ENCODE peak calls at places on chromosome 3, in nine cellular contexts. R is astrocyte of the cerebellum; V is stimulated activated CD4-positive, alpha-beta T cell treated with anti-CD3 and anti-CD28 coated beads, Interleukin-1b, Interleukin-23, amount 100 ng/mL, for 1 hour; X is activated naive CD8-positive, alpha-beta T cell treated with anti-CD3 and anti-CD28 coated beads for 36 hours; K is GM13977; P is left kidney; A is NCI-H1092; H is DMS153; B is stimulated activated CD8-positive, alpha-beta memory T cell treated with anti-CD3 and anti-CD28 coated beads, Interleukin-7, amount 100 ng/mL, for 48 hours. O is an unnamed sample.

GRCh38 chr3:45199837-45200648 is 26.0 kb downstream of the TMEM158 start:
- DNase-seq in R (peak; percentile 77), V (no peak), X (no peak), K (no peak), P (no peak), A (no peak), H (no peak), B (no peak), O (no peak)

GRCh38 chr3:129378949-129379348 is 49.5 kb downstream of the EFCAB12 start:
- DNase-seq in R (no peak), V (no peak), X (no peak), K (no peak), P (no peak), A (no peak), H (no peak), B (no peak), O (no peak)

GRCh38 chr3:23821858-23822257 is 16.1 kb downstream of the UBE2E1 start:
- DNase-seq in R (no peak), V (no peak), X (no peak), K (no peak), P (no peak), A (no peak), H (no peak), B (no peak), O (no peak)

GRCh38 chr3:64908292-64908691 is 220.5 kb upstream of the ADAMTS9 start:
- DNase-seq in R (no peak), V (no peak), X (no peak), K (no peak), P (no peak), A (no peak), H (no peak), B (no peak), O (no peak)

GRCh38 chr3:42708611-42709151 is 6.1 kb upstream of the HHATL start:
- DNase-seq in R (no peak), V (no peak), X (no peak), K (no peak), P (no peak), A (no peak), H (no peak), B (no peak), O (no peak)

GRCh38 chr3:169754711-169755110 is 10.1 kb downstream of the TERC start:
- DNase-seq in R (no peak), V (no peak), X (no peak), K (no peak), P (no peak), A (no peak), H (no peak), B (no peak), O (no peak)

GRCh38 chr3:37149246-37149645 is 25.1 kb downstream of the LRRFIP2 start:
- DNase-seq in R (no peak), V (no peak), X (no peak), K (no peak), P (no peak), A (no peak), H (no peak), B (no peak), O (no peak)

GRCh38 chr3:31960793-31961431 is 20.1 kb downstream of the OSBPL10 start:
- DNase-seq in R (no peak), V (no peak), X (no peak), K (no peak), P (peak; percentile 41), A (no peak), H (no peak), B (no peak), O (no peak)